ENCODE peak calls at places on chromosomes 2 and 18, in eight cellular contexts. P is IMR-90, Q is neuronal stem cell, O is K562, S is kidney, F is neural progenitor cell, V is trophoblast cell, I is fibroblast of lung. G is an unnamed sample.

GRCh38 chr2:216789088-216789487 is 70.8 kb downstream of the TNP1 start:
- DNase-seq in P (no peak), Q (no peak), O (peak; percentile 34), S (no peak), F (no peak), V (no peak), I (no peak), G (no peak)

GRCh38 chr2:234463626-234464290 is 33.1 kb downstream of the ARL4C start:
- DNase-seq in P (peak; percentile 76), Q (no peak), O (no peak), S (no peak), F (no peak), V (no peak), I (peak; percentile 30), G (no peak)

GRCh38 chr18:12657849-12658829 is at the start of gene SPIRE1:
- DNase-seq in P (peak; percentile 52), Q (peak; percentile 71), O (peak; percentile 67), S (peak; percentile 91), F (peak; percentile 86), V (peak; percentile 94), I (peak; percentile 50), G (peak; percentile 64)

GRCh38 chr18:77110936-77111335 is 21.6 kb downstream of the MBP start:
- DNase-seq in P (no peak), Q (no peak), O (no peak), S (no peak), F (no peak), V (no peak), I (no peak), G (no peak)

GRCh38 chr18:62979172-62979571 is 263.8 kb downstream of the PHLPP1 start:
- DNase-seq in P (peak; percentile 96), Q (no peak), O (no peak), S (no peak), F (no peak), V (peak; percentile 49), I (peak; percentile 94), G (peak; percentile 77)

GRCh38 chr2:24754985-24755690 is 38.1 kb downstream of the PTRHD1 start:
- DNase-seq in P (peak; percentile 28), Q (no peak), O (no peak), S (no peak), F (no peak), V (no peak), I (no peak), G (peak; percentile 30)

GRCh38 chr2:127134833-127135830 is 28.2 kb upstream of the BIN1 start:
- DNase-seq in P (no peak), Q (no peak), O (peak; percentile 9), S (peak; percentile 32), F (no peak), V (no peak), I (no peak), G (no peak)

GRCh38 chr2:160156665-160157064 is 43.4 kb downstream of the ITGB6 start:
- DNase-seq in P (peak; percentile 83), Q (no peak), O (no peak), S (no peak), F (no peak), V (no peak), I (peak; percentile 74), G (peak; percentile 75)

GRCh38 chr18:671405-671804 is 14.0 kb downstream of the TYMS start:
- DNase-seq in P (no peak), Q (no peak), O (no peak), S (no peak), F (no peak), V (no peak), I (no peak), G (no peak)

GRCh38 chr2:225140761-225141160 is 98.5 kb upstream of the DOCK10 start:
- DNase-seq in P (no peak), Q (no peak), O (no peak), S (no peak), F (no peak), V (no peak), I (no peak), G (no peak)

DNA sequence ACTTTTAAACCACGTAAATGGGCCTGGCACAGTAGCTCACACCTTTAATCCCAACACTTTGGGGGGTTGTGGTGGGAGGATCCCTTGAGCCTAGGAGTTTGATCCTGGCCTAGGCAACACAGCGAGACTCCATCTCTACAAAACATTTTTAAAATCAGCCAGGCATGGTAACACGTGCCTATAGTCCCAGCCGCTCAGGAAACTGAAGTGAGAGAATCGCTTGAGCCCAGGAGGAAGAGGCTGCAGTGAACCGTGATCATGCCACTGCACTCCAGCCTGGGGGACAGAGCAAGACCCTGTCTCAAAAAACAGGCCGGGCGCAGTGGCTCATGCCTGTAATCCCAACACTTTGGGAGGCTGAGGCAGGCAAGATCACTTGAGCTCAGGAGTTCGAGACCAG is 12.2 kb downstream of the ROCK1 start:
- DNase-seq in P (no peak), Q (no peak), O (no peak), S (no peak), F (peak; percentile 5), V (no peak), I (no peak), G (no peak)
- H3K4me1 ChIP-seq in P (peaks cover 2% of the 10 kb centered on the region), Q (peaks cover 2% of the 10 kb centered on the region), O (no peaks in the 10 kb centered on the region), S (peaks cover 7% of the 10 kb centered on the region), F (peaks cover 12% of the 10 kb centered on the region), V (peaks cover 3% of the 10 kb centered on the region), I (no peaks in the 10 kb centered on the region), G (no peaks in the 10 kb centered on the region)

DNA sequence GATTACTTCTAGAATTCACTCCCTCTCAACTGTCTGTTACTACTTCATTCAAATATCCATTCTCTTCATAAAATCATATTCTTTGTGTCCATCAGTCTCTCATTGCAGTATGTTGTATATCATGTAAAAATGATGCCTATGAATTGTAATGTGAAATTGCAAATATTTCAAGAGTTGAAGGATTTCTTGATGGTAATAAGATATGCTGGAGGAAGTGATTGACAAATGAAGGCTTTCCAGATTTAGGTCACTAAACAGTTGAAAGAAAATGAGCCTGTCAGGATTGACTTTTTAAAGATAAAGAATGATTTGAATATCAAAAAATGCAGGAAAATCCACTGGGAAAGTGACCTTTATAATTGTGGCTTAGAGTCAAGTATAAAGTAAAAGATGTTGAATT is 51.4 kb downstream of the CLIP4 start:
- DNase-seq in P (no peak), Q (no peak), O (no peak), S (no peak), F (no peak), V (no peak), I (no peak), G (no peak)
- H3K9ac ChIP-seq in P (no peak overlapping the region), Q (no peak overlapping the region), O (no peak overlapping the region), S (no peak overlapping the region), F (no peak overlapping the region), V (no peak overlapping the region), I (no peak overlapping the region), G (no peak overlapping the region)

DNA sequence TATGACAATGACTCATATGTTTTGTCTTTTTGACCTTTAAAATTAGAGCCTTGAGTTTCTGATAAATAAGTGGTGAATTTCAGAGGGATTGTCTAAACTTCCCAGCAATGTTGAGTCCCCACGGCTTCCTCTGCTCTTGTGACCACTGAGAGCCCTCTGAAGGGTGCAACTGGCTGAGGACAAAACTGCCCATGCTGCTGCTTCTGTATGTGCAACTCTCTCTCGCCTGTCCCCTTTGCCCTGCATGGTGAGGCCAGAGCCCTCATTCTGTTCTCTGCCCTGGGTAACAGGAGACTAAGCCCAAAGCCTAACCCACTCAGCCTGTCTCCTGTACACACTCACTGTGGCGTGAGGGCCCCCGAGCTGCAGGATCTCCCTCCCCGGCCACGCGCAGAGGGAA is 52.6 kb upstream of the SLC14A1 start:
- DNase-seq in P (no peak), Q (no peak), O (no peak), S (no peak), F (no peak), V (no peak), I (peak; percentile 22), G (no peak)
- H3K4me1 ChIP-seq in P (peaks cover 10% of the 10 kb centered on the region), Q (no peaks in the 10 kb centered on the region), O (peaks cover 19% of the 10 kb centered on the region), S (no peaks in the 10 kb centered on the region), F (no peaks in the 10 kb centered on the region), V (peaks cover 2% of the 10 kb centered on the region), I (peaks cover 13% of the 10 kb centered on the region), G (no peaks in the 10 kb centered on the region)

DNA sequence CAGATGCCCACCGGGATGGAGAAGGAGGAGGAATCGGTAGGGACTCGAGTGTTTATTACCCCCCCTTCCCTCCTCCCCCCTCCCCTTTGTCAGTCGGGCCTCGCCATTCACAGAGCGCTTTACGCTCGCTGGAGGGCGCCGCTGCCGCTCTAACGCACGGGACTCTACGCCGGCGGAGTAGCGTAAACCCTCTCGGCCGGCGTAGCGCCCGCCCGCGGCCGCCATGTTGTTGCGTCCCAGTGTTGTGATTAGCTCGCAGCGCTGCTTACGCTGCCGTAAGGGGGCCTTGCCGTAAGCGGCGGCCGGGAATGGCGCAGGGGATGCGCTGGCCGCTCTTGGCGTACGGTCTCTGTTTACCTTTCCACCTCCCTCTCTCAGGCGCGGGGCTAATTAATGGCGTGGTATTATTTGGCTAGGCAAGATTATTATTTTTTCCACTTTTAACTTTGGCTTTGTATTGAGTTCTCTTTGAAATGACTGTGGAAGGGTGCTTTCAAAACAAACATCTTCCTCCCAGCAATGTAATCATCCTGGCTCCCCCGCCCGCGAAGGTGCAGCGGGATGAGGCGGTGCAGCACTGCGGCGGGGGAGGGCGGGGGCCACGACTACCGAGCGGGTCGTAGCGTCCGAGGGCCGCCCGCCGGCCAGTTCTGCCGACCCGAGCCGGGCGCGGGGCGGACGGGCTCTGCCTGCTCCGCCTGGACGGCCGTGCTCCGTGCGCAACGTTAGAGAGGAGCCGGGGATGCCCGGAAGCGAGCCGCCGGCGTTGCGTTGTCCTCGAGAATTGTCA is 779 bp downstream of the EPC2 start:
- DNase-seq in P (peak; percentile 90), Q (peak; percentile 92), O (peak; percentile 98), S (peak; percentile 98), F (peak; percentile 97), V (peak; percentile 92), I (peak; percentile 93), G (peak; percentile 89)
- H3K9ac ChIP-seq in P (peak overlapping the region; percentile 97), Q (peak overlapping the region; percentile 90), O (peak overlapping the region; percentile 96), S (peak overlapping the region; percentile 88), F (peak overlapping the region; percentile 99), V (peak overlapping the region; percentile 94), I (peak overlapping the region; percentile 89), G (peak overlapping the region; percentile 84)

GRCh38 chr2:9382604-9383235 is 40.6 kb downstream of the ITGB1BP1 start:
- DNase-seq in P (peak; percentile 52), Q (no peak), O (no peak), S (no peak), F (no peak), V (no peak), I (no peak), G (no peak)

GRCh38 chr2:9380702-9381628 is 42.4 kb downstream of the ITGB1BP1 start:
- DNase-seq in P (peak; percentile 95), Q (no peak), O (no peak), S (no peak), F (no peak), V (no peak), I (peak; percentile 94), G (peak; percentile 25)

GRCh38 chr2:9377461-9378097 is 45.7 kb downstream of the ITGB1BP1 start:
- DNase-seq in P (no peak), Q (no peak), O (no peak), S (no peak), F (no peak), V (no peak), I (no peak), G (no peak)

GRCh38 chr2:9378433-9379371 is 44.6 kb downstream of the ITGB1BP1 start:
- DNase-seq in P (peak; percentile 90), Q (no peak), O (no peak), S (peak; percentile 91), F (no peak), V (peak; percentile 9), I (peak; percentile 85), G (peak; percentile 19)

DNA sequence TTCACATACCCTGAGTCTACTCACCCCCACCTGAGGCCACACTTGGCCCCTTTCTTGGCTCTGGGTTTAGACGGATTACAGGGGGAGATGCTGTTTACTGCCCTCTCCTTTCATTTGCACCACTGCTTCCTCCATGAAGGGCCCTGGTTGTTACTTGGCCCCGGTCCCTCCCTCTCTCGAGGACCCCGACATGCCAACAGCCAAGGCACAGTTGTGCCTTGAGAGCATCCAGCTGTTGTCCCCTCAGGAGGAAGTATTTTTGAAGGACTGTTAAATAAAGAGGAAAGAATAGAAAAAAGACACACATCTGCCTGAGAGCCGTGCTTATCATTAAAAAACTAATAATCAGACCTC is 44.0 kb downstream of the ITGB1BP1 start:
- DNase-seq in P (no peak), Q (no peak), O (no peak), S (no peak), F (no peak), V (no peak), I (no peak), G (no peak)
- H3K4me1 ChIP-seq in P (peaks cover 31% of the 10 kb centered on the region), Q (no peaks in the 10 kb centered on the region), O (peaks cover 7% of the 10 kb centered on the region), S (peaks cover 25% of the 10 kb centered on the region), F (no peaks in the 10 kb centered on the region), V (peaks cover 25% of the 10 kb centered on the region), I (peaks cover 30% of the 10 kb centered on the region), G (peaks cover 4% of the 10 kb centered on the region)

G was measured in mammary epithelial cell.